ENCODE peak calls at places on chromosomes 16 and 17, in eight cellular contexts. E, D, S, U, Q, Z, A and M are unnamed samples.

GRCh38 chr17:76700627-76701470 is 9.9 kb downstream of the MXRA7 start:
- DNase-seq in Z (peak; percentile 90), E (no peak), Q (peak; percentile 83), U (peak; percentile 86), A (no peak), D (no peak), S (no peak), M (no peak)

GRCh38 chr17:17186551-17187505 is 19.3 kb downstream of the PLD6 start:
- DNase-seq in E (no peak), U (peak; percentile 13), Z (no peak), Q (peak; percentile 27), S (no peak), A (no peak), D (no peak), M (no peak)

GRCh38 chr16:78742501-78743283 is 643.2 kb downstream of the WWOX start:
- DNase-seq in U (peak; percentile 47), Q (no peak), E (peak; percentile 42), Z (no peak), A (no peak), S (no peak), D (peak; percentile 65), M (no peak)

GRCh38 chr17:54353789-54354525 is 531.2 kb downstream of the KIF2B start:
- DNase-seq in Q (no peak), A (no peak), Z (no peak), D (no peak), S (peak; percentile 1), U (no peak), E (no peak), M (no peak)

GRCh38 chr16:10664720-10665126 is 30.0 kb downstream of the TEKT5 start:
- DNase-seq in Q (no peak), S (no peak), E (no peak), U (no peak), A (no peak), Z (no peak), D (no peak), M (no peak)

GRCh38 chr16:73275448-73275847 is 227.5 kb upstream of the ZFHX3 start:
- DNase-seq in Z (no peak), Q (no peak), U (no peak), S (no peak), A (no peak), D (no peak), E (no peak), M (no peak)

GRCh38 chr17:3732171-3732570 is 8.5 kb downstream of the HASPIN start:
- DNase-seq in S (no peak), A (no peak), D (no peak), E (no peak), Q (peak; percentile 27), Z (peak; percentile 37), U (peak; percentile 24), M (no peak)

GRCh38 chr16:24610421-24610765 is 71.0 kb downstream of the RBBP6 start:
- DNase-seq in D (no peak), Z (peak; percentile 53), A (peak; percentile 23), S (no peak), E (no peak), U (no peak), Q (peak; percentile 17), M (no peak)

GRCh38 chr17:12402963-12403622 is 262.6 kb upstream of the MYOCD start:
- DNase-seq in Z (peak; percentile 85), A (peak; percentile 15), Q (peak; percentile 56), E (no peak), U (peak; percentile 89), S (no peak), D (no peak), M (no peak)

GRCh38 chr17:43784628-43785101 is 4.4 kb downstream of the CFAP97D1 start:
- DNase-seq in D (no peak), Q (peak; percentile 79), A (peak; percentile 46), E (no peak), Z (peak; percentile 90), S (no peak), U (peak; percentile 60), M (no peak)

GRCh38 chr17:45103269-45103795 is 29.0 kb downstream of the PLCD3 start:
- DNase-seq in E (no peak), D (no peak), U (no peak), A (no peak), Z (no peak), Q (no peak), S (no peak), M (no peak)

GRCh38 chr17:57853695-57854094 is 3.9 kb upstream of the MRPS23 start:
- DNase-seq in D (no peak), E (peak; percentile 91), Z (no peak), S (peak; percentile 46), U (no peak), A (no peak), Q (no peak), M (peak; percentile 69)

GRCh38 chr17:15398736-15399331 is 57.4 kb upstream of the TEKT3 start:
- DNase-seq in D (no peak), A (peak; percentile 93), Q (peak; percentile 22), E (no peak), Z (peak; percentile 89), U (peak; percentile 61), S (peak; percentile 44), M (no peak)

GRCh38 chr17:79792984-79793923 is 3.6 kb downstream of the CBX8 start:
- DNase-seq in E (no peak), U (peak; percentile 33), Z (peak; percentile 73), S (no peak), A (no peak), Q (peak; percentile 95), D (no peak), M (no peak)

GRCh38 chr17:38565853-38566665 is 39.7 kb downstream of the SRCIN1 start:
- DNase-seq in D (no peak), E (no peak), U (no peak), A (no peak), S (no peak), Q (no peak), Z (no peak), M (no peak)

GRCh38 chr16:50282010-50282538 is 15.7 kb downstream of the ADCY7 start:
- DNase-seq in D (no peak), U (peak; percentile 31), Q (peak; percentile 52), E (peak; percentile 69), S (no peak), Z (no peak), A (no peak), M (peak; percentile 87)

GRCh38 chr16:54783226-54783625 is 147.4 kb upstream of the IRX5 start:
- DNase-seq in S (no peak), Q (no peak), Z (no peak), E (no peak), D (no peak), U (no peak), A (no peak), M (no peak)

GRCh38 chr17:30956764-30957374 is 14.0 kb upstream of the RNF135 start:
- DNase-seq in E (no peak), A (no peak), Z (no peak), D (no peak), Q (peak; percentile 65), S (no peak), U (no peak), M (peak; percentile 45)

GRCh38 chr16:3122926-3123570 is 10.7 kb downstream of the ZNF205 start:
- DNase-seq in A (no peak), Q (no peak), U (no peak), S (no peak), D (no peak), Z (no peak), E (no peak), M (no peak)

GRCh38 chr17:4054446-4054845 is 88.4 kb downstream of the ZZEF1 start:
- DNase-seq in S (no peak), D (no peak), Z (no peak), E (no peak), A (no peak), U (no peak), Q (no peak), M (no peak)

GRCh38 chr16:81483970-81484595 is 39.5 kb downstream of the CMIP start:
- DNase-seq in A (no peak), D (no peak), Z (no peak), S (no peak), E (no peak), U (no peak), Q (no peak), M (no peak)

GRCh38 chr17:691423-691822 is 23.2 kb downstream of the VPS53 start:
- DNase-seq in U (peak; percentile 73), E (no peak), Q (peak; percentile 67), S (peak; percentile 25), Z (peak; percentile 92), D (no peak), A (peak; percentile 57), M (no peak)

GRCh38 chr16:56423584-56424403 is 1.6 kb downstream of the AMFR start:
- DNase-seq in E (no peak), Z (peak; percentile 20), Q (peak; percentile 20), D (no peak), U (no peak), S (no peak), A (no peak), M (no peak)